ENCODE peak calls at places on chromosomes 4 and X, in ten cellular contexts. V, G, T, C, N, Z, U, F, I and O are unnamed samples.

GRCh38 chr4:48127882-48128394 is 6.1 kb downstream of the TXK start:
- DNase-seq in C (peak; percentile 86), I (peak; percentile 34), G (peak; percentile 97), U (peak; percentile 95), Z (peak; percentile 86), F (peak; percentile 51), V (peak; percentile 88), N (peak; percentile 80), T (peak; percentile 73), O (peak; percentile 93)

GRCh38 chr4:139171878-139172691 is 4.9 kb downstream of the ELF2 start:
- DNase-seq in F (no peak), V (peak; percentile 77), U (peak; percentile 51), Z (peak; percentile 53), I (no peak), N (no peak), C (peak; percentile 55), G (peak; percentile 58), T (no peak), O (no peak)

GRCh38 chrX:24990585-24990984 is 25.2 kb downstream of the ARX start:
- DNase-seq in C (no peak), I (no peak), U (no peak), T (no peak), G (no peak), V (no peak), Z (no peak), N (no peak), F (no peak), O (no peak)

GRCh38 chrX:45505214-45505613 is 304.5 kb upstream of the DIPK2B start:
- DNase-seq in F (no peak), C (no peak), G (peak; percentile 45), Z (peak; percentile 74), I (no peak), N (peak; percentile 55), V (peak; percentile 57), U (peak; percentile 75), T (no peak), O (no peak)

GRCh38 chr4:146269228-146269653 is 54.9 kb downstream of the REELD1 start:
- DNase-seq in I (no peak), V (no peak), N (no peak), U (no peak), G (no peak), F (no peak), Z (no peak), C (no peak), T (no peak), O (no peak)

GRCh38 chrX:136867518-136867917 is 13.0 kb downstream of the RBMX start:
- DNase-seq in F (no peak), G (peak; percentile 33), Z (peak; percentile 33), C (no peak), T (no peak), U (no peak), N (no peak), I (no peak), V (peak; percentile 29), O (no peak)

GRCh38 chrX:24646745-24647182 is 383 bp downstream of the PCYT1B start:
- DNase-seq in F (no peak), G (peak; percentile 5), V (peak; percentile 13), T (peak; percentile 2), I (no peak), N (no peak), U (no peak), C (peak; percentile 6), Z (peak; percentile 20), O (no peak)

GRCh38 chr4:120692964-120693363 is 229.6 kb downstream of the PRDM5 start:
- DNase-seq in V (peak; percentile 91), U (peak; percentile 77), Z (peak; percentile 95), I (no peak), G (peak; percentile 88), N (peak; percentile 82), C (no peak), T (no peak), F (no peak), O (peak; percentile 57)

GRCh38 chr4:53852343-53852742 is 212.1 kb downstream of the CHIC2 start:
- DNase-seq in Z (peak; percentile 59), C (no peak), V (no peak), T (no peak), G (peak; percentile 76), F (no peak), U (peak; percentile 40), I (no peak), N (no peak), O (peak; percentile 55)

GRCh38 chrX:77510007-77510406 is 62.8 kb downstream of the FGF16 start:
- DNase-seq in N (no peak), C (no peak), I (no peak), F (no peak), U (peak; percentile 7), V (peak; percentile 5), G (no peak), Z (no peak), T (no peak), O (no peak)

DNA sequence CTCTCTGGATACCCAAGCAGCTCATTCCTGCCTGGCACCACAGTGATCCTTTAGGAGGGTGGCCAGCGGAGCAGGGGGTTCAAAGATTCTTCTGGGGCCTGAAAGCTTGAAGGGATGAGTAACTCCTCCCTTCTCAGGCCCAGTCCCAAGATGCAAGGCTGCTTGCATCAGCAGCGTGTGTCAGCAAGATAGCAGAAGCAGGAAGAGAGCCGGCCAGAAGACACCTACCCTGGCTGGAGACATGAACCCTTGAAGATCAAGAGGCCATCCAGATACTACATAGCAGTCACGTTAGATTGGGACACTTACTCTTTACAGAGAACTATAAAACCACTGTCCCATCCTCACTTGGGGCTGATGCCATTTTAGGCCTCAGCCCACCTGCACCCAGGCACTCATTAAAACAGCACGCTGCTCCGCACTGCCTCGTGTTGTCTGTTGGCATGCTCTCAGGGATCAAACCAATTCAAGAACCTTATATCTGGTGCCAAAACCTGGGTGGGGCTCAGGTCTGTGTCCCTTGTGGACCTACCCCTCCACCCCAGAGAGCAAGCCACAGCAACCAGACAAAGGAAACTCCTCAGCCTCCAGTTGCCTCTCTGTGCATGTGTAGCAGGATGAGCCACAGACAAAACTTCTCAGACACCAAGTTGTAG is 6.5 kb downstream of the UGT2B17 start:
- DNase-seq in G (no peak), C (no peak), N (no peak), Z (no peak), F (no peak), V (no peak), T (no peak), U (no peak), I (no peak), O (no peak)
- H3K4me3 ChIP-seq in G (no peak overlapping the region), C (no peak overlapping the region), N (no peak overlapping the region), Z (no peak overlapping the region), F (no peak overlapping the region), V (no peak overlapping the region), T (no peak overlapping the region), U (no peak overlapping the region), I (no peak overlapping the region), O (no peak overlapping the region)

GRCh38 chrX:107272431-107272921 is 66.1 kb downstream of the DNAAF6 start:
- DNase-seq in T (no peak), V (no peak), G (no peak), F (no peak), I (peak; percentile 6), Z (no peak), C (no peak), N (no peak), U (no peak), O (no peak)
- H3K4me3 ChIP-seq in T (peak overlapping the region; percentile 40), V (no peak overlapping the region), G (no peak overlapping the region), F (no peak overlapping the region), I (no peak overlapping the region), Z (no peak overlapping the region), C (no peak overlapping the region), N (no peak overlapping the region), U (no peak overlapping the region), O (no peak overlapping the region)

GRCh38 chr4:112099701-112100289 is 45.5 kb upstream of the FAM241A start:
- DNase-seq in C (peak; percentile 65), N (no peak), T (no peak), U (peak; percentile 28), Z (peak; percentile 71), I (no peak), F (no peak), G (peak; percentile 84), V (peak; percentile 73), O (peak; percentile 31)
- H3K4me3 ChIP-seq in C (no peak overlapping the region), N (no peak overlapping the region), T (no peak overlapping the region), U (no peak overlapping the region), Z (no peak overlapping the region), I (no peak overlapping the region), F (no peak overlapping the region), G (no peak overlapping the region), V (no peak overlapping the region), O (no peak overlapping the region)

DNA sequence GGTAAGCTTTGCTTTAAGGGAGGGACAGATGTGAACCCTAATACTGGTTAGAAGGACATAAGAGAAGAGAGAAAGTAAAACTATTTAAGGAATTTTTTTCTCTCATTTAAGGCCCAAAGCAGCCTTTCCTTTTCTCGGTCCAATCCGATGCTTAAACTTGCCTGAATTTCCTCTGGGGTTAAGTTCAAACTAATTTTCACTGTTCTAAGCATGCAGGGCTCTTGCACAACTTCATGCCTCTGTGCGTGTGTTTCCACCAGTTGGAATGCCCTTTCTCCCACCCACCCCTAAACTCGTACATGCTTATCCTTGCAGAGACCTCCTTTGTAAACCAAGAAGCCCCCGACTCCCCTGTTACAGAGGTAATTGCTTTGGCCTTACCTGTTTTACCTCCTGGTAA is 204.7 kb downstream of the CBR4 start:
- DNase-seq in I (no peak), U (no peak), T (no peak), C (no peak), Z (peak; percentile 50), F (no peak), V (no peak), G (no peak), N (no peak), O (no peak)
- H3K4me3 ChIP-seq in I (no peak overlapping the region), U (no peak overlapping the region), T (no peak overlapping the region), C (no peak overlapping the region), Z (no peak overlapping the region), F (no peak overlapping the region), V (no peak overlapping the region), G (no peak overlapping the region), N (no peak overlapping the region), O (no peak overlapping the region)

GRCh38 chr4:89299153-89299789 is 8.3 kb downstream of the GPRIN3 start:
- DNase-seq in N (no peak), Z (no peak), G (no peak), C (no peak), T (no peak), F (no peak), U (no peak), V (no peak), I (no peak), O (no peak)
- H3K4me3 ChIP-seq in N (no peak overlapping the region), Z (no peak overlapping the region), G (no peak overlapping the region), C (no peak overlapping the region), T (no peak overlapping the region), F (peak overlapping the region; percentile 32), U (no peak overlapping the region), V (no peak overlapping the region), I (peak overlapping the region; percentile 38), O (no peak overlapping the region)

DNA sequence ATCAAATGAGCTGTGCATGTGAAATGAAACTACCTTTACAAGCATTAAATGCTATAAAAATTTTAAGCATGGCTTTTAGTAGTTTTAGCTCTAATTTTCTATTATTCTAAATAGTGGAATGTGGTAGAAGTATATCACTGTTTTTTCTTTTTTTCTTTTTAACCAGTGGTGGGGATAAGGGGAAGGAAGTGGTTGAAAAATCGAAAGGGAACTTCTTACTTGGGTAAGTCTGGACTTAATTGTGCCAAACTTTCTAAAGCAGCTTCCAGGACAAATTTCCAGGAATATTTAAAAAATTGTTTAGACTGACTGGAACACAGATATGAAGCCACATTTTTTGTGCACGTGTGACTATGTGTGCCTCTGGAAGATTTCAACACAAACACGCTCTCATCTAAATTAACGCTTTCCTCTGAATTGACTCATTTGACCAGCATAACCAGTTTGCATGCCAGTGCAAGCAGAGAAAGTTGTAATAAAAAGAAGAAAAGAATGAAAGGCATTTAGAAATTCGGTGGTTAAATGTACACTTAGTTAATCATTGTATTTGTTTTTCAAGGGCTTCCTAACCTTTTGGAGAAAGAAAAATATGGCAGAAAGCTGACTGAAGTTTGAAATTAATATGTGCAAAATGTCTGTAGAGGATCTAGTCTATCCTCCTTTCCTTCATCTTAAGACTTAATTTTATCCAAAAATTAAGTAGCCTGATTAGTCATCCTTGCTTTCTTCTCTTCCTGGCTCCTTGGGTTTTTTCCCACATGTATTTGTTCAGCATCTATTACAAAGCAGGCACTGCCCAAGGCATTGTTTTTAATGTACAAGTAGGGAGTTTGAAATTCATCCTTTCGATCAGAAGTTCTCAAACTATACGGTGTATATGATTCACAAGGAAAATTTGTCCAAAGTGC is 18.9 kb upstream of the YTHDC1 start:
- DNase-seq in I (no peak), C (no peak), G (peak; percentile 77), U (peak; percentile 57), V (peak; percentile 91), N (no peak), Z (peak; percentile 76), F (no peak), T (no peak), O (peak; percentile 91)
- H3K4me3 ChIP-seq in I (no peak overlapping the region), C (no peak overlapping the region), G (peak overlapping the region; percentile 26), U (peak overlapping the region; percentile 9), V (peak overlapping the region; percentile 35), N (no peak overlapping the region), Z (no peak overlapping the region), F (no peak overlapping the region), T (no peak overlapping the region), O (no peak overlapping the region)